ENCODE peak calls at places on chromosomes 2 and 18, in six cellular contexts. Q, F, I, A, N and W are unnamed samples.

GRCh38 chr2:43082111-43082877 is 144.1 kb downstream of the ZFP36L2 start:
- DNase-seq in Q (no peak), F (peak), I (no peak), A (no peak), N (peak), W (no peak)

GRCh38 chr18:51278045-51278649 is 80.7 kb upstream of the MEX3C start:
- DNase-seq in Q (peak), F (peak), I (peak), A (peak), N (no peak), W (peak)

GRCh38 chr2:190529486-190530104 is 4.9 kb downstream of the NEMP2 start:
- DNase-seq in Q (no peak), F (no peak), I (no peak), A (no peak), N (no peak), W (no peak)

GRCh38 chr2:27356382-27357181 is at the start of gene GTF3C2:
- DNase-seq in Q (peak), F (peak), I (peak), A (peak), N (peak), W (peak)

GRCh38 chr18:43571078-43571689 is 293.9 kb upstream of the SYT4 start:
- DNase-seq in Q (no peak), F (peak), I (peak), A (peak), N (peak), W (peak)

GRCh38 chr2:220165401-220165800 is 538.0 kb downstream of the SLC4A3 start:
- DNase-seq in Q (peak), F (no peak), I (no peak), A (no peak), N (no peak), W (peak)

GRCh38 chr2:169528271-169528701 is 18.8 kb downstream of the KLHL41 start:
- DNase-seq in Q (peak), F (peak), I (peak), A (peak), N (peak), W (peak)

GRCh38 chr2:149031396-149031795 is 7.1 kb upstream of the LYPD6B start:
- DNase-seq in Q (no peak), F (no peak), I (no peak), A (no peak), N (no peak), W (no peak)

GRCh38 chr2:158963036-158963435 is 5.4 kb upstream of the TANC1 start:
- DNase-seq in Q (no peak), F (no peak), I (no peak), A (no peak), N (no peak), W (no peak)

GRCh38 chr18:59140287-59140885 is 702 bp downstream of the SEC11C start:
- DNase-seq in Q (peak), F (peak), I (peak), A (peak), N (peak), W (no peak)

GRCh38 chr2:196957881-196958525 is 31.5 kb upstream of the PGAP1 start:
- DNase-seq in Q (no peak), F (no peak), I (no peak), A (no peak), N (no peak), W (no peak)

GRCh38 chr2:9318461-9319337 is 104.6 kb downstream of the ITGB1BP1 start:
- DNase-seq in Q (no peak), F (no peak), I (no peak), A (no peak), N (peak), W (no peak)

GRCh38 chr2:118846667-118847446 is 591 bp downstream of the EN1 start:
- DNase-seq in Q (no peak), F (peak), I (peak), A (no peak), N (no peak), W (peak)

GRCh38 chr2:27920148-27920885 is 29.8 kb downstream of the BABAM2 start:
- DNase-seq in Q (no peak), F (peak), I (no peak), A (peak), N (peak), W (no peak)

GRCh38 chr2:18067980-18068379 is 189.5 kb downstream of the KCNS3 start:
- DNase-seq in Q (peak), F (no peak), I (no peak), A (no peak), N (no peak), W (no peak)

GRCh38 chr2:53460347-53460746 is 307.3 kb upstream of the CHAC2 start:
- DNase-seq in Q (no peak), F (no peak), I (no peak), A (peak), N (no peak), W (no peak)

GRCh38 chr18:54616220-54616848 is 25.3 kb downstream of the DYNAP start:
- DNase-seq in Q (no peak), F (no peak), I (peak), A (no peak), N (no peak), W (no peak)

GRCh38 chr2:106638043-106638442 is 150.9 kb downstream of the CD8B2 start:
- DNase-seq in Q (no peak), F (no peak), I (peak), A (no peak), N (no peak), W (no peak)

DNA sequence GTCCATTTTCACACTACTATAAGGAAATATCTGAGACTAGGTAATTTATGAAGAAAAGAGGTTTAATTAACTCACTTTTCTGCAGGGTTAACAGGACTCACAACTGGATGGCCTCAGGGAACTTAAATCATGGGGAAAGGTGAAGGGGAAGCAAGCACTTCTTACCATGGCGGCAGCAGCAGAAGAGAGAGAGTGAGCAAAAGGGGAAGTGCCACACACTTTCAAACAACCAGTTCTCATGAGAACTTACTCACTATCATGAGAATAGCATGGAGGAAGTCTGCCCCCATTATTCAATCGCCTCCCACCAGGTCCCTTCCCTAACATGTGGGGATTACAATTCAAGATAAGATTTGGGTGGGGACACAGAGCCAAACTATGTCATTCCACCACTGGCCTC is 55.1 kb upstream of the NETO1 start:
- DNase-seq in Q (no peak), F (no peak), I (no peak), A (no peak), N (no peak), W (no peak)
- TF ChIP-seq JUN in Q (no peak), F (no peak), I (no peak), A (no peak), N (no peak), W (no peak)

GRCh38 chr2:25401307-25402021 is 59.7 kb upstream of the DNMT3A start:
- DNase-seq in Q (no peak), F (no peak), I (no peak), A (no peak), N (no peak), W (no peak)
- TF ChIP-seq JUN in Q (no peak), F (no peak), I (no peak), A (no peak), N (no peak), W (no peak)

GRCh38 chr2:64276417-64277095 is 132.3 kb upstream of the PELI1 start:
- DNase-seq in Q (peak), F (no peak), I (no peak), A (no peak), N (peak), W (peak)
- TF ChIP-seq JUN in Q (no peak), F (no peak), I (no peak), A (no peak), N (no peak), W (no peak)

DNA sequence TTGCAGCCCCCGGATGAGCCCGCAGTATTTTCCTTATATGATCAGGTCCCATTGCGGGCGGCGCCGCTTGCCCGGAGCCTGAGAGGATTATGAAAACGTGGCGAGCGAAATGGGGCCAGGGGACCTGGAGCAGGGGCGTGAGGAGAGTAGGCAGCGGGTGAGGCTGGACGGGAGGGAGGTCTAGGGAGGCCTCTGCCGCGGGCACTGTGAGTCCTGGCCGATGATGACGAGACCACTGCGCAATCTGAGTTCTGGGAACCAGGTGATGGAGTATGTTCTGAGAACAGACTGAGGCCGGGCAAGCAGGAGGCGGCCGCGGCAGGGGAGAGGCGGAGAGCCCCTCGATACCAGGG is 790 bp upstream of the ACAA2 start:
- DNase-seq in Q (peak), F (peak), I (peak), A (peak), N (peak), W (no peak)
- TF ChIP-seq JUN in Q (no peak), F (no peak), I (no peak), A (no peak), N (no peak), W (no peak)